ENCODE peak calls at places on chromosomes 7 and 10, in seven cellular contexts. L is ovary, B is neural progenitor cell, U is PC-3, K is IMR-90, E is left ventricle myocardium inferior, J is cardiac muscle cell. I is an unnamed sample.

GRCh38 chr10:12795318-12795717 is 206.2 kb downstream of the CCDC3 start:
- DNase-seq in K (no peak), J (no peak), B (no peak), L (no peak), E (no peak), U (no peak), I (no peak)

GRCh38 chr10:3852147-3852904 is 67.3 kb upstream of the KLF6 start:
- DNase-seq in E (peak; percentile 34), B (no peak), L (peak; percentile 63), K (peak; percentile 99), J (peak; percentile 96), U (peak; percentile 94), I (no peak)

GRCh38 chr7:46494026-46494425 is 573.0 kb upstream of the IGFBP3 start:
- DNase-seq in L (no peak), E (no peak), K (peak; percentile 66), J (peak; percentile 43), B (no peak), U (peak; percentile 42), I (no peak)

GRCh38 chr10:124150189-124150806 is 56.9 kb upstream of the CHST15 start:
- DNase-seq in L (no peak), K (no peak), U (no peak), E (no peak), J (no peak), B (peak; percentile 43), I (no peak)

GRCh38 chr10:33032354-33033254 is 74.6 kb upstream of the ITGB1 start:
- DNase-seq in B (no peak), J (peak; percentile 54), U (peak; percentile 100), L (no peak), K (peak; percentile 79), E (no peak), I (no peak)

GRCh38 chr7:135666156-135666555 is 3.8 kb downstream of the STMP1 start:
- DNase-seq in E (no peak), U (no peak), J (no peak), B (no peak), K (peak; percentile 16), L (no peak), I (no peak)

GRCh38 chr10:62581351-62581750 is 207.2 kb downstream of the ZNF365 start:
- DNase-seq in K (no peak), L (no peak), U (no peak), E (no peak), J (no peak), B (no peak), I (no peak)

GRCh38 chr10:91552706-91553105 is 80.2 kb downstream of the PPP1R3C start:
- DNase-seq in L (peak; percentile 48), K (peak; percentile 18), E (peak; percentile 29), B (peak; percentile 39), J (peak; percentile 39), U (peak; percentile 25), I (peak; percentile 14)

GRCh38 chr10:3118621-3119020 is 51.3 kb downstream of the PFKP start:
- DNase-seq in L (no peak), K (no peak), E (no peak), B (no peak), U (no peak), J (no peak), I (no peak)

GRCh38 chr7:39609084-39609461 is 14.3 kb upstream of the RALA start:
- DNase-seq in B (no peak), J (peak; percentile 72), L (no peak), E (no peak), K (peak; percentile 83), U (peak; percentile 30), I (no peak)

GRCh38 chr7:98250789-98251188 is 1.2 kb downstream of the TECPR1 start:
- DNase-seq in U (peak; percentile 21), L (no peak), K (no peak), B (no peak), E (no peak), J (no peak), I (no peak)

GRCh38 chr7:29196971-29197370 is 2.4 kb downstream of the CHN2 start:
- DNase-seq in K (no peak), E (no peak), J (no peak), L (no peak), B (no peak), U (no peak), I (no peak)

GRCh38 chr7:108001759-108002725 is 919 bp downstream of the LAMB1 start:
- DNase-seq in U (no peak), B (peak; percentile 48), J (no peak), K (peak; percentile 41), L (peak; percentile 66), E (peak; percentile 32), I (no peak)

GRCh38 chr7:132160525-132161230 is 415.6 kb downstream of the PLXNA4 start:
- DNase-seq in J (no peak), E (no peak), K (no peak), U (no peak), B (no peak), L (no peak), I (no peak)

GRCh38 chr10:29932991-29933390 is 126.4 kb downstream of the JCAD start:
- DNase-seq in B (no peak), K (no peak), U (no peak), J (no peak), L (no peak), E (no peak), I (no peak)

GRCh38 chr7:27799212-27799611 is 59.2 kb downstream of the TAX1BP1 start:
- DNase-seq in J (no peak), L (no peak), E (no peak), U (no peak), B (no peak), K (no peak), I (no peak)
- H3K36me3 ChIP-seq in J (peaks cover 13% of the 10 kb centered on the region), L (no peaks in the 10 kb centered on the region), E (peaks cover 42% of the 10 kb centered on the region), U (peaks cover 19% of the 10 kb centered on the region), B (peaks cover 12% of the 10 kb centered on the region), K (peaks cover 7% of the 10 kb centered on the region), I (peaks cover 3% of the 10 kb centered on the region)

DNA sequence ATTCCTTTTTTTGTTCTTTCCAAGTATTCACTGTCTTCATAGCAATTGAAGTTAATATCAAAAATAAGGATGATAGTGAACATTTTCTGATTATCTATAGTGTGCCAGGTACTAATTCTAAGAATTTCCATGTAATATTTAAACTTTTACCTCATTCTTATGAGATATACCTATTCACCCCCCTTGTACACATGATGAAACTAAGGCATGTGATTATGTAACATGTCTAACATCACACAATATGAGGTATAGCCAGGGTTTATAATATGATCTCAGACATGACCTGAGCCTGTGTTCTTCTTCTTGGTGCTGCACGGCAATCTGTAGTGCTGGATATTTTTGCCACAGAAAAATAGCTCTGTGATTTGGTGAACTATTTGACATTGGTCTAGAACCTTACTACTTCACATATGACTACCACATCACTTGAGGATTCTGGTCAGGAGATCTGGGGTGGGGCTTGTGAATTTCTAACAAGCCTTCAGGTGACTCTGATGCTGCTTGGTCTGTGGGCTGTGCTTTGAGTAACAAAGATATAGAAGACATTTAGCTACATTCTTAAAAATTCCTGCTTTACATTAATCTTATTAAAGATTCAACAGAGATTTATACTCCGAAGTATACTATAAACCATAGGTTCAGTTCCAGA is 79.1 kb downstream of the TRIM24 start:
- DNase-seq in L (no peak), B (no peak), U (no peak), K (no peak), E (no peak), J (no peak), I (no peak)
- H3K36me3 ChIP-seq in L (no peaks in the 10 kb centered on the region), B (peaks cover 40% of the 10 kb centered on the region), U (peaks cover 14% of the 10 kb centered on the region), K (peaks cover 3% of the 10 kb centered on the region), E (peaks cover 52% of the 10 kb centered on the region), J (peaks cover 52% of the 10 kb centered on the region), I (peaks cover 73% of the 10 kb centered on the region)

GRCh38 chr10:77666821-77667220 is 29.2 kb upstream of the KCNMA1 start:
- DNase-seq in J (no peak), L (no peak), E (no peak), K (no peak), B (no peak), U (peak; percentile 60), I (no peak)
- H3K36me3 ChIP-seq in J (no peaks in the 10 kb centered on the region), L (no peaks in the 10 kb centered on the region), E (no peaks in the 10 kb centered on the region), K (no peaks in the 10 kb centered on the region), B (no peaks in the 10 kb centered on the region), U (no peaks in the 10 kb centered on the region), I (no peaks in the 10 kb centered on the region)

DNA sequence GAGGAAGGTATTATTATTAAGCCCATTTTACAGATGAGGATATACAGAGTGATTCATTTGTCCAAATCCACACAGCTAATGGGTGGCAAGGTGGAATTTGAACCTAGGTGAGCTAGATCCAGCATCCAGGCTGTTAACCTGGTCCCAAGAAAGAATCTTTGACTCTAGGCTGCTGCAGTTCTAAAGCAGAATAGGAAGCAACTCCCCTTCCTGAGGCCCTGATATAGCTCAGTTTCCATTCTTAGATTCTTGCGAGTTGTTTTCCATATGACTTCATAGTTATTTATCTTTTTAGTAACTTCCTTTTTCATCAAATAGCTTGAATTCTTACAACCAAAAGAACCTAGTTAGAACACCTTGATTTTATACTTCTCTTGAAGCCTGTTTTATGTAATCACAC is 24.1 kb upstream of the ZC3HAV1L start:
- DNase-seq in U (no peak), B (no peak), E (no peak), J (no peak), L (no peak), K (no peak), I (no peak)
- H3K36me3 ChIP-seq in U (peaks cover 23% of the 10 kb centered on the region), B (no peaks in the 10 kb centered on the region), E (peaks cover 63% of the 10 kb centered on the region), J (peaks cover 14% of the 10 kb centered on the region), L (no peaks in the 10 kb centered on the region), K (peaks cover 18% of the 10 kb centered on the region), I (peaks cover 45% of the 10 kb centered on the region)

DNA sequence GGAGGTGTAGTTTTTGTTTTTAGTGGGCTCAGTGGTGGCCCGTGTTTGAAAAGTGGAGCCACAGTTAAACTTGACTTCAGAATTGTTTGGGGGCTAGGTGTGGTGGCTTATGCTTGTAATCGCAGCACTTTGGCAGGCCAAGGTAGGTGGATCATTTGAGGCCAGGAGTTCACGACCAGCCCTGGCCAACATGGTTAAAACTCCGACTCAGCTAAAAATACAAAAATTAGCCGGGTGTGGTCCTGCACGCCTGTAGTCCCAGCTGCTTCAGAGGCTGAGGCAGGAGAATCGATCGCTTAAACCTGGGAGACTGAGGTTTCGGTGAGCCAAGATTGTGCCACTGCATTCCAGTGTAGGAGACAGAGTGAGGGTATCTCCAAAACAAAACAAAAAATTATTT is 1.8 kb downstream of the CCT6A start:
- DNase-seq in L (no peak), U (no peak), E (no peak), J (no peak), K (no peak), B (no peak), I (no peak)
- H3K36me3 ChIP-seq in L (no peaks in the 10 kb centered on the region), U (peaks cover 52% of the 10 kb centered on the region), E (peaks cover 57% of the 10 kb centered on the region), J (peaks cover 48% of the 10 kb centered on the region), K (peaks cover 26% of the 10 kb centered on the region), B (peaks cover 31% of the 10 kb centered on the region), I (peaks cover 60% of the 10 kb centered on the region)

I was measured in HAP-1.